ENCODE peak calls at places on chromosomes 16 and 17, in four cellular contexts. One of them, this sample, is unnamed.

GRCh38 chr16:78606572-78606971 is 507.1 kb downstream of the WWOX start:
- DNase-seq in ovary: no peak
- DNase-seq in transverse colon: no peak
- DNase-seq in GM20000: no peak
- DNase-seq in this sample: no peak

GRCh38 chr17:45895969-45896793 is 1.8 kb downstream of the MAPT start:
- DNase-seq in ovary: no peak
- DNase-seq in transverse colon: no peak
- DNase-seq in GM20000: no peak
- DNase-seq in this sample: no peak

GRCh38 chr16:66459878-66460277 is 32.8 kb downstream of the BEAN1 start:
- DNase-seq in ovary: no peak
- DNase-seq in transverse colon: no peak
- DNase-seq in GM20000: no peak
- DNase-seq in this sample: no peak

GRCh38 chr17:12296120-12296727 is 275.5 kb downstream of the MAP2K4 start:
- DNase-seq in ovary: no peak
- DNase-seq in transverse colon: no peak
- DNase-seq in GM20000: no peak
- DNase-seq in this sample: no peak

GRCh38 chr16:85399583-85400284 is 213.4 kb upstream of the GSE1 start:
- DNase-seq in ovary: peak; percentile 21
- DNase-seq in transverse colon: no peak
- DNase-seq in GM20000: no peak
- DNase-seq in this sample: no peak

GRCh38 chr16:14193316-14193871 is 122.3 kb downstream of the MRTFB start:
- DNase-seq in ovary: no peak
- DNase-seq in transverse colon: peak; percentile 45
- DNase-seq in GM20000: peak; percentile 66
- DNase-seq in this sample: no peak

GRCh38 chr17:74671031-74671771 is 41.5 kb downstream of the CD300LF start:
- DNase-seq in ovary: peak; percentile 69
- DNase-seq in transverse colon: peak; percentile 62
- DNase-seq in GM20000: peak; percentile 49
- DNase-seq in this sample: peak; percentile 29

GRCh38 chr17:82118815-82119380 is 20.9 kb upstream of the FASN start:
- DNase-seq in ovary: no peak
- DNase-seq in transverse colon: no peak
- DNase-seq in GM20000: no peak
- DNase-seq in this sample: no peak

GRCh38 chr17:43329183-43329582 is 69.6 kb upstream of the ARL4D start:
- DNase-seq in ovary: no peak
- DNase-seq in transverse colon: no peak
- DNase-seq in GM20000: no peak
- DNase-seq in this sample: no peak

GRCh38 chr17:8470447-8471047 is 34.9 kb downstream of the NDEL1 start:
- DNase-seq in ovary: peak; percentile 85
- DNase-seq in transverse colon: no peak
- DNase-seq in GM20000: no peak
- DNase-seq in this sample: no peak

GRCh38 chr17:8160224-8160577 is 2.5 kb downstream of the VAMP2 start:
- DNase-seq in ovary: no peak
- DNase-seq in transverse colon: no peak
- DNase-seq in GM20000: no peak
- DNase-seq in this sample: no peak

GRCh38 chr17:31060814-31061550 is 33.8 kb upstream of the NF1 start:
- DNase-seq in ovary: no peak
- DNase-seq in transverse colon: no peak
- DNase-seq in GM20000: no peak
- DNase-seq in this sample: no peak

GRCh38 chr16:25051446-25052160 is 36.4 kb upstream of the ARHGAP17 start:
- DNase-seq in ovary: no peak
- DNase-seq in transverse colon: no peak
- DNase-seq in GM20000: no peak
- DNase-seq in this sample: no peak

GRCh38 chr17:57918017-57918895 is 37.0 kb downstream of the CUEDC1 start:
- DNase-seq in ovary: no peak
- DNase-seq in transverse colon: no peak
- DNase-seq in GM20000: no peak
- DNase-seq in this sample: no peak

GRCh38 chr17:68509151-68510057 is 2.8 kb upstream of the PRKAR1A start:
- DNase-seq in ovary: no peak
- DNase-seq in transverse colon: peak; percentile 58
- DNase-seq in GM20000: peak; percentile 21
- DNase-seq in this sample: no peak

GRCh38 chr17:81019563-81020442 is 15.1 kb upstream of the BAIAP2 start:
- DNase-seq in ovary: no peak
- DNase-seq in transverse colon: no peak
- DNase-seq in GM20000: no peak
- DNase-seq in this sample: no peak

GRCh38 chr17:14833201-14833773 is 431.8 kb downstream of the PMP22 start:
- DNase-seq in ovary: no peak
- DNase-seq in transverse colon: no peak
- DNase-seq in GM20000: no peak
- DNase-seq in this sample: no peak

GRCh38 chr17:4536259-4536741 is 18.9 kb downstream of the MYBBP1A start:
- DNase-seq in ovary: peak; percentile 42
- DNase-seq in transverse colon: no peak
- DNase-seq in GM20000: no peak
- DNase-seq in this sample: no peak

GRCh38 chr17:62827722-62828498 is 19.8 kb upstream of the MARCHF10 start:
- DNase-seq in ovary: no peak
- DNase-seq in transverse colon: no peak
- DNase-seq in GM20000: no peak
- DNase-seq in this sample: no peak

GRCh38 chr16:62256406-62256805 is 220.2 kb upstream of the CDH8 start:
- DNase-seq in ovary: no peak
- DNase-seq in transverse colon: no peak
- DNase-seq in GM20000: no peak
- DNase-seq in this sample: no peak

GRCh38 chr16:9381399-9381798 is 290.0 kb downstream of the HAPSTR1 start:
- DNase-seq in ovary: no peak
- DNase-seq in transverse colon: no peak
- DNase-seq in GM20000: no peak
- DNase-seq in this sample: no peak

GRCh38 chr16:68375801-68376536 is 65.2 kb downstream of the PRMT7 start:
- DNase-seq in ovary: no peak
- DNase-seq in transverse colon: no peak
- DNase-seq in GM20000: no peak
- DNase-seq in this sample: no peak

GRCh38 chr17:40561871-40562611 is 3.2 kb downstream of the CCR7 start:
- DNase-seq in ovary: no peak
- DNase-seq in transverse colon: no peak
- DNase-seq in GM20000: no peak
- DNase-seq in this sample: peak; percentile 33

GRCh38 chr16:66923866-66924265 is 1.5 kb downstream of the RRAD start:
- DNase-seq in ovary: no peak
- DNase-seq in transverse colon: no peak
- DNase-seq in GM20000: no peak
- DNase-seq in this sample: no peak

GRCh38 chr16:75109732-75110243 is 6.8 kb downstream of the LDHD start:
- DNase-seq in ovary: peak; percentile 61
- DNase-seq in transverse colon: peak; percentile 80
- DNase-seq in GM20000: no peak
- DNase-seq in this sample: no peak

GRCh38 chr17:61678339-61678738 is 87.3 kb upstream of the NACA2 start:
- DNase-seq in ovary: no peak
- DNase-seq in transverse colon: no peak
- DNase-seq in GM20000: no peak
- DNase-seq in this sample: no peak

GRCh38 chr17:45782889-45783592 is 1.1 kb upstream of the CRHR1 start:
- DNase-seq in ovary: peak; percentile 28
- DNase-seq in transverse colon: no peak
- DNase-seq in GM20000: peak; percentile 50
- DNase-seq in this sample: no peak

GRCh38 chr16:17475104-17475503 is 4.3 kb upstream of the XYLT1 start:
- DNase-seq in ovary: no peak
- DNase-seq in transverse colon: no peak
- DNase-seq in GM20000: no peak
- DNase-seq in this sample: no peak

GRCh38 chr16:67542464-67542863 is 13.8 kb downstream of the RIPOR1 start:
- DNase-seq in ovary: peak; percentile 35
- DNase-seq in transverse colon: peak; percentile 55
- DNase-seq in GM20000: peak; percentile 80
- DNase-seq in this sample: peak; percentile 57

GRCh38 chr16:67200491-67200890 is 1.6 kb downstream of the ELMO3 start:
- DNase-seq in ovary: no peak
- DNase-seq in transverse colon: no peak
- DNase-seq in GM20000: peak; percentile 28
- DNase-seq in this sample: no peak

GRCh38 chr16:4266372-4266771 is 6.5 kb downstream of the TFAP4 start:
- DNase-seq in ovary: no peak
- DNase-seq in transverse colon: no peak
- DNase-seq in GM20000: no peak
- DNase-seq in this sample: no peak

GRCh38 chr16:29819506-29819905 is 756 bp upstream of the MVP start:
- DNase-seq in ovary: no peak
- DNase-seq in transverse colon: peak; percentile 61
- DNase-seq in GM20000: no peak
- DNase-seq in this sample: no peak
- TF ChIP-seq CTCF in ovary: no peak
- TF ChIP-seq CTCF in transverse colon: peak; percentile 49
- TF ChIP-seq CTCF in GM20000: no peak
- TF ChIP-seq CTCF in this sample: no peak

GRCh38 chr17:34780438-34780837 is 180.8 kb downstream of the CCT6B start:
- DNase-seq in ovary: no peak
- DNase-seq in transverse colon: no peak
- DNase-seq in GM20000: no peak
- DNase-seq in this sample: no peak
- TF ChIP-seq CTCF in ovary: no peak
- TF ChIP-seq CTCF in transverse colon: no peak
- TF ChIP-seq CTCF in GM20000: no peak
- TF ChIP-seq CTCF in this sample: no peak

DNA sequence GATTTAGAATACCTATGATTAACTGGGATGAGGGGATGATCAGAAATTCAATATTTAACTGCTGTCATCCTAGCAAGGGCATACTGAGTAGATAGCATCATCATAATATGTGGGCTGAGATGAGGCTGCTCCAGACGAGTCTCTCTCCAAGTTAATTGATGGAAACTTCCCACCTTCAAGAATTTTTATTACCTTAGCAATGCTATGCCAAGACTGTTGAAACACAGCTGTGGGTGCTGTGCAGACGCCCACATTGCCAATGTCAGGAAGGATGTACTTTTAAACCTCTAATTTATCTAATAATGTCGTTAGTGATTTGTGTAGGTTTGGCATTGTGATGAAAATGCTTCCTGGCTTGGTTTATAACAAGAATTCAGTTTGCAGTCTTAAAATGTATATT is 170.4 kb downstream of the TRIM37 start:
- DNase-seq in ovary: no peak
- DNase-seq in transverse colon: no peak
- DNase-seq in GM20000: no peak
- DNase-seq in this sample: no peak
- TF ChIP-seq CTCF in ovary: no peak
- TF ChIP-seq CTCF in transverse colon: no peak
- TF ChIP-seq CTCF in GM20000: no peak
- TF ChIP-seq CTCF in this sample: no peak

DNA sequence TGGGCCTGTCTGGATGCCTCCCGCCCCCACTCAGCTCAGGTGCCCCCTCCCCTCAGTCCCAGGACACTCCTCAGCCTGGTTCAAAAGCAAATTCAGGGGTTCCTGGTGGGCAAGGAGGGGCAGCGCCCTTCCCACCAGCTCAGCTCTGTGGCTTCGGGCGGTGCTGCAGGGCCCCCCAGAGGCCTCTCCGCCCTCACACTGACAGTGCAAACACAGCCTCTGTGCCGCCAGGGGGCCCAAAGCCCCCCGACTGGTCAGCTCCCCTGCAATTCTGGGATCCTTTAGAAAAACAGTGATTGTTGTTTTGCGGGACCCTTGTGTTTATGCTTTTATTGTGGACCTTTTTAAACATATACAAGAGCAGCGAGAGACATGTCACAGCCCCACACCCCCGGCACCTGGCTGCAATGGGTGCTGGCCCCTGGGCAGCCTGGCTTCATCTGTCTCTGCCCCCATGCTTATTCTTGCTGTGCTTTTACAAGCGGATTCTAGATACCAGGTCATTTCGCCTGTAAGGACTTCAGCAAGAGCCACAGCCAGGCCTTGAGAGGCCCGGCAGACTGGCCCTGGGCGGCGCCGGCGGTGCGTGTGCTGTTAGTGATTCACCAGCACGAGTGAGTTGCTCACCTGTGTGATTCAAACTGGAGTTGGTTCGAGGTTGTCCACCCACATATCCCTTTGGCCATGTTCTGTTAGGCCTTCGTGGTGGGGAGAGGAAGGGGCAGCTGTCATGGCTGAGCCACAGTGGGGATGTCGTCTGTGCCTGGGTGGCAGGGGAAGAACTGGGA is 21.2 kb downstream of the ZNF469 start:
- DNase-seq in ovary: no peak
- DNase-seq in transverse colon: no peak
- DNase-seq in GM20000: no peak
- DNase-seq in this sample: no peak
- TF ChIP-seq CTCF in ovary: no peak
- TF ChIP-seq CTCF in transverse colon: no peak
- TF ChIP-seq CTCF in GM20000: no peak
- TF ChIP-seq CTCF in this sample: no peak

GRCh38 chr17:50904522-50905459 is 38.6 kb upstream of the TOB1 start:
- DNase-seq in ovary: peak; percentile 70
- DNase-seq in transverse colon: peak; percentile 48
- DNase-seq in GM20000: no peak
- DNase-seq in this sample: no peak
- TF ChIP-seq CTCF in ovary: no peak
- TF ChIP-seq CTCF in transverse colon: no peak
- TF ChIP-seq CTCF in GM20000: no peak
- TF ChIP-seq CTCF in this sample: no peak

DNA sequence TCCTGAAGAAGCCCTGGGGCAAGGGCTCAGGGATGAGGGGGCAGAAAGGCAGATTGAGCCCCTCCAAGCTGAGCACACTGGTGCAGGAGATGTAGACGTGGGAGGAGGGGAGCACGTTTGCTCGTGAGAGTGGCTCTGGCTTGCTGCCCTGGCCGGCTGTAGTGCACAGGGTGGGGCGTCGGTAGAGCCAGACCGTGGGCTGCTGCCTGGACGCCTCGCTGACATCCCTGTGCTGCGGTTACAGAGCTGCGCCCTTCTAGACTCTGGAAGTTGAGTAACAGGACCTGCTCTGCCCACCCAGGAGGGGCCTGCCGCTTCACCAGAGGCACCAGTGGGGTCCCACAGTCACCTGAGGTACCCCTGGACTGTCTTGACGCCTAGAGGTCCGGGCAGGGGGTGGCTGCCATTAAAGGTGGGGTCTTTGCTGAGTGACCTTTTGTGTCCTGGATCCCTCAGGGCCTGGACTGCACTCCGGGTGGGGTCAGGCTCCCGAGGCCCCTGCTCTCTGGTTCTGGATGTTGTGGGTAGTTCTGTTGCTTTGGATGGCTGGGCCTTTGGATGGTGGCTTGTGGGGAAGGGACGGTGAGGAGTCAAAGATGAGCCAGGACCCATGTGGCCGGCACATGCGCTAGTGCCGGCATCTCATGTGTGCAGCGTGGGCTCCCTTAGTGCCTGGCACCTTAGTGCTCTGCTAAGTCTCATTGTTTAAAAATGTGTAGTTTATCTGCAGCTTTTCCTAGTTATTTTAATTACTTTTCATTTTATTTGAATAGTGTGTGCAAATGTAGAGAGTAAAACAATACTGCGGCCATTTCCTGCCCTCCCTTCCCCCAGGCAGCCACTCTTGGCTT is 41.7 kb downstream of the PGS1 start:
- DNase-seq in ovary: no peak
- DNase-seq in transverse colon: no peak
- DNase-seq in GM20000: no peak
- DNase-seq in this sample: no peak
- TF ChIP-seq CTCF in ovary: no peak
- TF ChIP-seq CTCF in transverse colon: no peak
- TF ChIP-seq CTCF in GM20000: no peak
- TF ChIP-seq CTCF in this sample: no peak